ENCODE peak calls at places on chromosomes 16 and 17, in five cellular contexts. D is ovary, L is heart left ventricle, P is aorta, C is OCI-LY7. G is an unnamed sample. For H3K4me1, the result is how much of the 10 kb centered on the place peaks cover.

GRCh38 chr16:50625374-50625773 is 55.7 kb downstream of the SNX20 start:
- DNase-seq in D (no peak), L (peak), P (no peak), C (no peak), G (no peak)

GRCh38 chr16:87702325-87702811 is 63.4 kb downstream of the KLHDC4 start:
- DNase-seq in D (no peak), L (no peak), P (no peak), C (peak), G (no peak)

GRCh38 chr17:78865682-78866390 is 25.2 kb upstream of the USP36 start:
- DNase-seq in D (peak), L (peak), P (peak), C (peak), G (peak)

GRCh38 chr16:19884611-19885455 is at the start of gene GPRC5B:
- DNase-seq in D (peak), L (peak), P (peak), C (peak), G (no peak)

GRCh38 chr17:18042969-18043368 is 3.8 kb downstream of the GID4 start:
- DNase-seq in D (no peak), L (no peak), P (no peak), C (no peak), G (no peak)

GRCh38 chr17:2855063-2855600 is 58.9 kb downstream of the RAP1GAP2 start:
- DNase-seq in D (no peak), L (no peak), P (no peak), C (no peak), G (no peak)

GRCh38 chr17:78960945-78961344 is 18.8 kb downstream of the LGALS3BP start:
- DNase-seq in D (no peak), L (peak), P (no peak), C (no peak), G (peak)

GRCh38 chr16:66832661-66833305 is 2.0 kb upstream of the NAE1 start:
- DNase-seq in D (no peak), L (no peak), P (no peak), C (no peak), G (no peak)

GRCh38 chr17:55432358-55433028 is 10.9 kb upstream of the MMD start:
- DNase-seq in D (no peak), L (no peak), P (no peak), C (no peak), G (no peak)

GRCh38 chr17:40056379-40057005 is 2.3 kb upstream of the MED24 start:
- DNase-seq in D (no peak), L (peak), P (no peak), C (no peak), G (no peak)

GRCh38 chr17:45345554-45346254 is 28.9 kb upstream of the MAP3K14 start:
- DNase-seq in D (no peak), L (peak), P (no peak), C (no peak), G (no peak)

GRCh38 chr17:80105762-80106161 is 4.4 kb downstream of the GAA start:
- DNase-seq in D (peak), L (no peak), P (no peak), C (no peak), G (no peak)

GRCh38 chr16:50745940-50746339 is 4.1 kb downstream of the CYLD start:
- DNase-seq in D (no peak), L (no peak), P (no peak), C (no peak), G (no peak)

GRCh38 chr17:2792541-2793169 is 3.6 kb upstream of the RAP1GAP2 start:
- DNase-seq in D (no peak), L (no peak), P (no peak), C (no peak), G (no peak)

GRCh38 chr16:54687043-54687655 is 243.5 kb upstream of the IRX5 start:
- DNase-seq in D (no peak), L (no peak), P (no peak), C (no peak), G (no peak)

GRCh38 chr16:58123896-58124600 is 5.1 kb downstream of the CFAP20 start:
- DNase-seq in D (no peak), L (no peak), P (no peak), C (no peak), G (no peak)

GRCh38 chr17:29615048-29615385 is 7.7 kb downstream of the CORO6 start:
- DNase-seq in D (no peak), L (peak), P (peak), C (no peak), G (no peak)

GRCh38 chr17:72710185-72710584 is 382.3 kb downstream of the SLC39A11 start:
- DNase-seq in D (no peak), L (no peak), P (no peak), C (no peak), G (no peak)

GRCh38 chr17:34826332-34826731 is 134.9 kb downstream of the CCT6B start:
- DNase-seq in D (no peak), L (no peak), P (no peak), C (no peak), G (no peak)

GRCh38 chr16:22284637-22285515 is 12.3 kb upstream of the POLR3E start:
- DNase-seq in D (no peak), L (no peak), P (no peak), C (no peak), G (no peak)

GRCh38 chr17:15278381-15278780 is 13.3 kb upstream of the PMP22 start:
- DNase-seq in D (no peak), L (no peak), P (no peak), C (no peak), G (no peak)

GRCh38 chr16:85460252-85460982 is 152.7 kb upstream of the GSE1 start:
- DNase-seq in D (peak), L (no peak), P (no peak), C (no peak), G (no peak)

GRCh38 chr16:21223787-21224186 is 9.7 kb upstream of the ANKS4B start:
- DNase-seq in D (no peak), L (no peak), P (no peak), C (no peak), G (no peak)

GRCh38 chr16:49799172-49799571 is 56.7 kb downstream of the ZNF423 start:
- DNase-seq in D (no peak), L (no peak), P (no peak), C (no peak), G (no peak)

GRCh38 chr17:69960755-69961154 is 114.3 kb upstream of the KCNJ16 start:
- DNase-seq in D (peak), L (peak), P (peak), C (no peak), G (no peak)

GRCh38 chr17:65163990-65164495 is 26.9 kb downstream of the RGS9 start:
- DNase-seq in D (no peak), L (no peak), P (no peak), C (peak), G (no peak)

GRCh38 chr16:58020628-58021521 is 4.7 kb upstream of the MMP15 start:
- DNase-seq in D (peak), L (peak), P (no peak), C (peak), G (no peak)

GRCh38 chr17:7220593-7221280 is 999 bp downstream of the ACADVL start:
- DNase-seq in D (peak), L (peak), P (peak), C (peak), G (no peak)

GRCh38 chr16:82082097-82082496 is 47.0 kb downstream of the HSD17B2 start:
- DNase-seq in D (no peak), L (no peak), P (no peak), C (no peak), G (no peak)

GRCh38 chr17:61397086-61397842 is 2.4 kb upstream of the TBX2 start:
- DNase-seq in D (no peak), L (peak), P (no peak), C (no peak), G (no peak)

GRCh38 chr17:80891096-80892018 is 100.3 kb upstream of the CHMP6 start:
- DNase-seq in D (no peak), L (peak), P (peak), C (no peak), G (no peak)

GRCh38 chr17:61872099-61872498 is 8.8 kb upstream of the BRIP1 start:
- DNase-seq in D (no peak), L (no peak), P (no peak), C (no peak), G (no peak)

GRCh38 chr16:29862383-29862883 is 593 bp downstream of the CDIPT start:
- DNase-seq in D (no peak), L (peak), P (no peak), C (no peak), G (no peak)

GRCh38 chr16:8751481-8752311 is 45.7 kb downstream of the TMEM186 start:
- DNase-seq in D (no peak), L (no peak), P (no peak), C (no peak), G (no peak)

GRCh38 chr17:2975469-2975958 is 87.9 kb downstream of the OR1D5 start:
- DNase-seq in D (peak), L (no peak), P (no peak), C (no peak), G (no peak)

GRCh38 chr17:77723071-77723908 is 235.2 kb upstream of the TNRC6C start:
- DNase-seq in D (no peak), L (no peak), P (no peak), C (no peak), G (peak)

GRCh38 chr17:11144358-11145233 is 96.4 kb upstream of the SHISA6 start:
- DNase-seq in D (no peak), L (no peak), P (no peak), C (peak), G (no peak)

GRCh38 chr17:64343833-64344637 is 46.6 kb downstream of the PECAM1 start:
- DNase-seq in D (peak), L (peak), P (peak), C (no peak), G (peak)

GRCh38 chr16:88714420-88715302 is 8.4 kb downstream of the CTU2 start:
- DNase-seq in D (no peak), L (no peak), P (no peak), C (no peak), G (no peak)
- H3K4me1 ChIP-seq in D (under half), L (under half), P (under half), C (under half), G (under half)

GRCh38 chr17:50916708-50917417 is 50.7 kb upstream of the TOB1 start:
- DNase-seq in D (no peak), L (peak), P (no peak), C (no peak), G (no peak)
- H3K4me1 ChIP-seq in D (under half), L (under half), P (under half), C (under half), G (under half)

DNA sequence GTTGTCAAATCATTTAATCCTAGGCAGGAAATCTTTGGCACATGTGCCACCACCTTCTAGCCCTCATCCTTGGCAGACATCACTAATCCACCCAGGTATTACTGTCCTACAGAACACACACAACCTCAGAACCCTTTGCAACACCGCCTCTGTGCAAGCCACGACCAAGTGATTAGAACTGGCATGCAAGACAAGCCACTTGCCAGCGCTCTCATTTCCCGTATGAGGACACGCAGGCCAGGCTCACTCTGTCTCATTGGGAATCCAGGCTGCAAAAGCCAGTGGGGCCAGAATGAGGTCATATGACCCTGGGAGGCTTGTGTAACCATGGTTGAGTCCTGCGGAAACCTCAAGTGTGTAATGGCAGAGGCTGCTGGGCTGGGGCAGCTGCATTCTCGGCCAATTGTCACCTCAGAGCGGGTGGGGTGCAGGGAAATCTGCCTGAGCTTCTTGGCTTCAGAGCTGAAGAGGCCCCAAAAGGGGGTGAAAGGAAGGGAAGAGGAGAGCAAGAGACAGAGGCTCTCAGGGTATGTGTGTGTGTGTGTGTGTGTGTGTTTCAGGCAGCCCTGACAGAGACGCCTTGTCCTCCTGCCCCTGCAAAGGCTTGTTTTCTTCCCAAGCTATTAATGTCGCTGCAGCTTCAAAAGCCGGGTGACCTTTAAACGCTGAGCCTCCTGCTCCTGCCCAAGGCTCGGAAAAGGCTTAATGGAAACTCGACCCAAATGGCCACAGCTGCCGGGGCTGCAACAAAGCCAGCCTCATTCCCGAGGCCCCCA is 43.2 kb upstream of the MRPS23 start:
- DNase-seq in D (peak), L (peak), P (peak), C (no peak), G (peak)
- H3K4me1 ChIP-seq in D (under half), L (half or more), P (under half), C (under half), G (half or more)

GRCh38 chr16:27049117-27049516 is 17.6 kb upstream of the C16orf82 start:
- DNase-seq in D (no peak), L (no peak), P (no peak), C (no peak), G (no peak)

GRCh38 chr16:27053996-27054395 is 12.7 kb upstream of the C16orf82 start:
- DNase-seq in D (no peak), L (no peak), P (no peak), C (no peak), G (no peak)

GRCh38 chr16:27046958-27047357 is 19.8 kb upstream of the C16orf82 start:
- DNase-seq in D (no peak), L (no peak), P (no peak), C (no peak), G (no peak)

DNA sequence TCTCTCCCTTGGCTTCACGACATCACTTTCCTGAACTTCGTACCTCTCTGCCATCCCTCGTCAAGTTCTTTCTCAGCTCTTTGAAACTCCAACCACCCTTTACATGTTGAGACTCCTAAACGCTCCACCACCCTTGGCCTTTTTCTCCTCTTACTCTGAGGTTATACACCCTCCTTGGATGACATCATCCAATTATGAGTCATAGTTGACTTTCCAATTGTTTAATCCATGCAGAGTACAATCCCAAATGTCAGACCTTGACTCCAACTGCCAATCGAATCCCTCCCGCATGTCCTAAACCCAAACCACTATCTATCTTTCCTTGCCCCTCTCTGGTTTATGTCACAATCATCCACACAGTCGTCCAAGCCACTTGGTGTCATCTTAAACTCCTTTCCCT is 18.4 kb upstream of the C16orf82 start:
- DNase-seq in D (no peak), L (no peak), P (no peak), C (no peak), G (no peak)
- H3K4me1 ChIP-seq in D (under half), L (under half), P (under half), C (under half), G (under half)

GRCh38 chr17:59627770-59628171 is 8.1 kb downstream of the CLTC start:
- DNase-seq in D (no peak), L (no peak), P (no peak), C (no peak), G (no peak)

GRCh38 chr17:59627269-59627668 is 7.6 kb downstream of the CLTC start:
- DNase-seq in D (no peak), L (no peak), P (no peak), C (no peak), G (no peak)

GRCh38 chr17:59631221-59631720 is 11.6 kb downstream of the CLTC start:
- DNase-seq in D (no peak), L (no peak), P (no peak), C (no peak), G (no peak)

GRCh38 chr17:59623151-59623550 is 3.5 kb downstream of the CLTC start:
- DNase-seq in D (no peak), L (no peak), P (no peak), C (no peak), G (no peak)

DNA sequence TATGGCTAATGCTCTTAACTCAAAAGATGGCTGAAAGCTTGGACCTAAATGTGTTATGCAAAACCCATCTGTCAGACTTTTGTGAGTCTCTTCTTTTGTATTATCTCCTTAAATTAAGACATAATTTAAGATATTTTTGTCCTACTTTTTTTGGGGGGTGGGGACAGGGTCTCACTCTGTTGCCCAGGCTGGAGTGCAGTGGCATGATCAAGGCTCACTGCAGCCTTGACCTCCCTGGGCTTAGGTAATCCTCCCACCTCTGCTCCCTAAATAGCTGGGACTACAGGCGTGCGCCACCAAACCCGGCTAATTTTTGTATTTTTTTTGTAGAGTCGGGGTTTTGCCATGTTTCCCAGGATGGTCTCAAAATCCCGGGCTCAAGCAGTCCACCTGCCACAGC is 7.1 kb downstream of the CLTC start:
- DNase-seq in D (no peak), L (no peak), P (no peak), C (no peak), G (no peak)
- H3K4me1 ChIP-seq in D (under half), L (under half), P (under half), C (half or more), G (under half)

DNA sequence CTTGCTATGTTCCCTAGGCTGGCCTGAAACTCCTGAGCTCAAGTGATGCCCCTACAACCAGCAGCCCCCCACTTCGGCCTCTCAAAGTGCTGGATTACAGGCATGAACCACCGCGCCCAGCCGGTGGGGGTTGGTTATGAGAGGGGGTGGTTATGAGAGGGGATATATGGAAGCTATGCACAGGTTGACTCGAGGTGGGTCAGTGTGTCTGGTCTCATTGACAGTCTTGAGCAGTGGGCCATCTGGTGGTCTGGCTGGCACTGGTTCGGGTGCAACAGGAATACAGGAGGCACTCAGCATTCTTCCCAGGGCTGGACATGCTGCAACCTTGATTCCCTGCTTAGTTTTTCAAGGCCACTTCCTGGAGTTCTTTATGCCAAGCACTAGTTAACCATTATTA is 5.6 kb upstream of the STX1B start:
- DNase-seq in D (no peak), L (peak), P (no peak), C (peak), G (no peak)
- H3K4me1 ChIP-seq in D (under half), L (under half), P (under half), C (under half), G (under half)